ENCODE peak calls at places on chromosomes 5 and 9, in four cellular contexts. M, P, O and A are unnamed samples.

GRCh38 chr9:125894566-125894965 is 147.4 kb downstream of the PBX3 start:
- ATAC-seq in M (no peak), O (no peak), P (no peak), A (no peak)

GRCh38 chr5:80117446-80117845 is 82.3 kb downstream of the THBS4 start:
- ATAC-seq in M (peak; percentile 71), O (no peak), P (no peak), A (no peak)

GRCh38 chr9:136558373-136558772 is 12.5 kb upstream of the NOTCH1 start:
- ATAC-seq in O (no peak), M (no peak), P (no peak), A (no peak)

GRCh38 chr5:34587355-34588241 is 68.5 kb upstream of the RAI14 start:
- ATAC-seq in M (no peak), O (no peak), P (no peak), A (no peak)

GRCh38 chr5:73311291-73312110 is 137.1 kb downstream of the FOXD1 start:
- ATAC-seq in P (peak; percentile 67), O (peak; percentile 73), M (no peak), A (peak; percentile 67)

GRCh38 chr9:115952667-115953316 is 200.8 kb upstream of the PAPPA start:
- ATAC-seq in M (no peak), P (no peak), O (peak; percentile 52), A (no peak)

GRCh38 chr9:112168197-112168596 is 6.9 kb downstream of the SUSD1 start:
- ATAC-seq in P (no peak), O (no peak), M (peak; percentile 60), A (no peak)

GRCh38 chr5:143699121-143699520 is 112.8 kb upstream of the HMHB1 start:
- ATAC-seq in M (no peak), P (no peak), O (no peak), A (no peak)

GRCh38 chr9:113962391-113962790 is 86.3 kb downstream of the ZNF618 start:
- ATAC-seq in O (no peak), M (no peak), P (no peak), A (no peak)

GRCh38 chr5:112795944-112796678 is 58.4 kb downstream of the APC start:
- ATAC-seq in O (no peak), M (no peak), P (no peak), A (no peak)

GRCh38 chr9:111985315-111985714 is 88.7 kb downstream of the UGCG start:
- ATAC-seq in P (no peak), O (no peak), M (no peak), A (no peak)

GRCh38 chr9:79670269-79670961 is 98.7 kb downstream of the TLE4 start:
- ATAC-seq in M (no peak), O (no peak), P (no peak), A (no peak)

GRCh38 chr9:74333633-74334032 is 163.5 kb upstream of the RORB start:
- ATAC-seq in M (peak; percentile 39), O (no peak), P (no peak), A (no peak)